ENCODE peak calls at places on chromosomes 12 and 14, in six cellular contexts. P is naive thymus-derived CD4-positive, alpha-beta T cell; M is iris pigment epithelial cell; S is iPS-NIHi11; E is RWPE1; C is activated T-helper 1 cell treated with anti-CD3 and anti-CD28 coated beads, Interleukin-12 subunit alpha, Interleukin-12 subunit beta, Interleukin-2, Interleukin-4 antibody, amounts not matched to agents 30 ng/mL and 10 ng/mL and 1 ng/mL, durations not matched to agents 14 hours and 24 hours and 36 hours. T is an unnamed sample.

GRCh38 chr12:11981174-11981733 is 89.5 kb upstream of the BCL2L14 start:
- DNase-seq in P (peak; percentile 87), M (no peak), S (no peak), E (no peak), C (peak; percentile 73), T (peak; percentile 46)

GRCh38 chr14:22689186-22689585 is 45.0 kb upstream of the OR6J1 start:
- DNase-seq in P (no peak), M (peak; percentile 99), S (no peak), E (peak; percentile 83), C (no peak), T (no peak)

GRCh38 chr14:56754966-56755365 is 55.3 kb downstream of the OTX2 start:
- DNase-seq in P (no peak), M (no peak), S (no peak), E (no peak), C (no peak), T (no peak)

GRCh38 chr14:66105819-66106218 is 380.4 kb upstream of the CCDC196 start:
- DNase-seq in P (no peak), M (peak; percentile 8), S (no peak), E (peak; percentile 53), C (no peak), T (no peak)

GRCh38 chr12:26247873-26248272 is 52.5 kb downstream of the SSPN start:
- DNase-seq in P (no peak), M (no peak), S (no peak), E (no peak), C (no peak), T (no peak)

GRCh38 chr12:90979936-90980335 is 24.8 kb downstream of the EPYC start:
- DNase-seq in P (no peak), M (no peak), S (no peak), E (no peak), C (no peak), T (no peak)

GRCh38 chr12:5498081-5498480 is 66.2 kb downstream of the NTF3 start:
- DNase-seq in P (no peak), M (no peak), S (no peak), E (no peak), C (no peak), T (no peak)

GRCh38 chr12:2057041-2057792 is 4.4 kb downstream of the CACNA1C start:
- DNase-seq in P (no peak), M (peak; percentile 52), S (peak; percentile 79), E (no peak), C (no peak), T (no peak)

GRCh38 chr12:94148841-94149780 is 734 bp downstream of the PLXNC1 start:
- DNase-seq in P (peak; percentile 45), M (peak; percentile 56), S (peak; percentile 83), E (no peak), C (peak; percentile 32), T (peak; percentile 55)

GRCh38 chr12:77925536-77926108 is 94.9 kb downstream of the NAV3 start:
- DNase-seq in P (no peak), M (peak; percentile 99), S (peak; percentile 74), E (peak; percentile 66), C (peak; percentile 1), T (peak; percentile 11)

GRCh38 chr12:6534914-6535696 is 788 bp downstream of the GAPDH start:
- DNase-seq in P (peak; percentile 69), M (peak; percentile 90), S (peak; percentile 72), E (peak; percentile 64), C (peak; percentile 76), T (peak; percentile 50)

GRCh38 chr14:56144176-56144575 is 26.0 kb downstream of the PELI2 start:
- DNase-seq in P (no peak), M (no peak), S (no peak), E (no peak), C (no peak), T (no peak)

GRCh38 chr14:51442513-51443175 is 202.6 kb downstream of the TMX1 start:
- DNase-seq in P (no peak), M (peak; percentile 99), S (no peak), E (peak; percentile 78), C (no peak), T (no peak)

GRCh38 chr14:35301334-35302210 is 9.4 kb downstream of the PSMA6 start:
- DNase-seq in P (no peak), M (no peak), S (no peak), E (no peak), C (no peak), T (no peak)

GRCh38 chr12:3727877-3728632 is 24.9 kb downstream of the CRACR2A start:
- DNase-seq in P (peak; percentile 59), M (peak; percentile 36), S (no peak), E (no peak), C (peak; percentile 69), T (no peak)

GRCh38 chr12:11768233-11768965 is 118.9 kb downstream of the ETV6 start:
- DNase-seq in P (no peak), M (no peak), S (no peak), E (no peak), C (no peak), T (no peak)

GRCh38 chr12:76781321-76781720 is 17.4 kb downstream of the ZDHHC17 start:
- DNase-seq in P (no peak), M (no peak), S (peak; percentile 10), E (no peak), C (no peak), T (no peak)

GRCh38 chr12:98973395-98973794 is 328.3 kb downstream of the APAF1 start:
- DNase-seq in P (no peak), M (peak; percentile 8), S (no peak), E (peak; percentile 52), C (no peak), T (no peak)

GRCh38 chr12:113664224-113664681 is 192.6 kb upstream of the LHX5 start:
- DNase-seq in P (no peak), M (no peak), S (no peak), E (no peak), C (no peak), T (no peak)

GRCh38 chr14:95163132-95163531 is 5.8 kb upstream of the DICER1 start:
- DNase-seq in P (no peak), M (no peak), S (no peak), E (no peak), C (no peak), T (no peak)

T was measured in stimulated activated naive B cell treated with anti-CD40 and anti-IgM and Interleukin-4, amounts not matched to agents 10 μg/mL and 1 μg/mL and 100 μg/mL, for 72 hours.